ENCODE peak calls at places on chromosome 14, in ten cellular contexts. G, B, Q, S, Z, Y, L, R, J and X are unnamed samples. For H3K36me3, the result is how much of the 10 kb centered on the place peaks cover.

GRCh38 chr14:72680853-72681640 is 212.9 kb downstream of the DPF3 start:
- DNase-seq in Y (no peak), L (no peak), Z (peak), R (no peak), S (no peak), B (no peak), Q (no peak), G (no peak), J (peak), X (no peak)

GRCh38 chr14:50943261-50943942 is 881 bp downstream of the PYGL start:
- DNase-seq in J (peak), Q (peak), S (peak), B (peak), R (peak), Y (no peak), L (peak), G (no peak), Z (peak), X (peak)

GRCh38 chr14:58171090-58171489 is 19.1 kb upstream of the ARMH4 start:
- DNase-seq in B (peak), Y (peak), S (peak), G (peak), Z (peak), J (peak), R (peak), L (peak), Q (peak), X (peak)

GRCh38 chr14:92414685-92415084 is 91.7 kb downstream of the SLC24A4 start:
- DNase-seq in G (no peak), S (no peak), B (no peak), R (no peak), Z (no peak), J (no peak), L (no peak), Q (no peak), Y (no peak), X (no peak)

GRCh38 chr14:101410126-101410525 is 151.2 kb upstream of the DIO3 start:
- DNase-seq in L (no peak), R (no peak), B (no peak), Q (no peak), J (no peak), Y (no peak), G (no peak), S (no peak), Z (no peak), X (no peak)

GRCh38 chr14:50943943-50944646 is at the start of gene PYGL:
- DNase-seq in L (peak), J (peak), R (peak), Z (peak), Q (peak), Y (no peak), S (peak), G (peak), B (peak), X (peak)

GRCh38 chr14:30608533-30609006 is 13.5 kb upstream of the SCFD1 start:
- DNase-seq in R (no peak), J (peak), S (no peak), B (no peak), Y (no peak), L (no peak), Z (no peak), Q (no peak), G (no peak), X (peak)

GRCh38 chr14:68510201-68510600 is 282.7 kb downstream of the ZFP36L1 start:
- DNase-seq in S (no peak), Q (peak), Z (peak), G (peak), B (no peak), L (peak), Y (peak), R (peak), J (no peak), X (peak)

GRCh38 chr14:104792101-104792884 is 3.3 kb downstream of the AKT1 start:
- DNase-seq in Q (peak), Z (no peak), G (no peak), Y (no peak), S (peak), L (no peak), B (no peak), J (no peak), R (peak), X (no peak)

GRCh38 chr14:67971627-67972625 is 152.3 kb downstream of the RAD51B start:
- DNase-seq in G (no peak), S (no peak), Y (no peak), Q (no peak), L (no peak), R (no peak), Z (no peak), B (no peak), J (peak), X (no peak)

GRCh38 chr14:60381909-60382308 is 104.0 kb downstream of the C14orf39 start:
- DNase-seq in R (no peak), Z (no peak), Q (no peak), Y (no peak), S (peak), B (no peak), L (no peak), J (no peak), G (no peak), X (no peak)

GRCh38 chr14:92503756-92504491 is 9.7 kb upstream of the RIN3 start:
- DNase-seq in L (no peak), B (no peak), G (no peak), S (peak), R (no peak), Z (peak), Y (no peak), J (peak), Q (peak), X (peak)

GRCh38 chr14:73755434-73756014 is 41.3 kb upstream of the PNMA1 start:
- DNase-seq in G (no peak), R (no peak), B (peak), J (peak), S (peak), Y (no peak), Z (peak), Q (no peak), L (no peak), X (no peak)

GRCh38 chr14:29681308-29681707 is 246.3 kb downstream of the PRKD1 start:
- DNase-seq in Y (no peak), B (no peak), Z (peak), S (no peak), R (no peak), J (peak), L (no peak), G (no peak), Q (no peak), X (no peak)

GRCh38 chr14:28653521-28653920 is 113.1 kb upstream of the FOXG1 start:
- DNase-seq in J (peak), B (no peak), R (no peak), Y (no peak), Z (no peak), L (no peak), Q (no peak), S (no peak), G (no peak), X (no peak)

GRCh38 chr14:80973918-80974317 is 18.5 kb downstream of the TSHR start:
- DNase-seq in Z (no peak), G (no peak), B (no peak), R (no peak), S (no peak), J (no peak), Q (no peak), L (no peak), Y (no peak), X (no peak)

GRCh38 chr14:99838555-99839193 is 45.5 kb downstream of the EML1 start:
- DNase-seq in Q (no peak), R (no peak), B (no peak), J (no peak), Y (no peak), G (no peak), S (peak), Z (no peak), L (peak), X (peak)

GRCh38 chr14:104504172-104504735 is 75.3 kb upstream of the C14orf180 start:
- DNase-seq in S (no peak), J (no peak), Y (no peak), R (no peak), Q (no peak), L (no peak), Z (peak), B (peak), G (no peak), X (no peak)

GRCh38 chr14:33796356-33796755 is 154.5 kb downstream of the EGLN3 start:
- DNase-seq in S (no peak), R (no peak), Q (no peak), L (no peak), G (no peak), B (no peak), Z (no peak), J (no peak), Y (no peak), X (peak)

GRCh38 chr14:58138719-58139482 is 13.1 kb downstream of the ARMH4 start:
- DNase-seq in G (no peak), Q (no peak), Z (no peak), R (no peak), B (no peak), S (no peak), J (no peak), L (no peak), Y (no peak), X (no peak)

GRCh38 chr14:81418057-81418790 is 18.1 kb upstream of the STON2 start:
- DNase-seq in Q (no peak), S (no peak), R (no peak), J (no peak), B (no peak), Y (no peak), G (no peak), L (no peak), Z (no peak), X (no peak)

GRCh38 chr14:79278798-79279644 is 932.3 kb downstream of the DIO2 start:
- DNase-seq in S (peak), J (peak), Q (peak), Z (peak), R (peak), L (peak), Y (peak), B (peak), G (peak), X (peak)

GRCh38 chr14:58098507-58098906 is 53.5 kb downstream of the ARMH4 start:
- DNase-seq in L (no peak), B (no peak), Y (no peak), Q (no peak), J (peak), S (no peak), R (no peak), Z (no peak), G (no peak), X (no peak)

GRCh38 chr14:100361626-100362025 is 38.5 kb downstream of the SLC25A47 start:
- DNase-seq in L (no peak), J (no peak), S (no peak), Y (no peak), B (no peak), Q (no peak), G (no peak), Z (no peak), R (no peak), X (no peak)

GRCh38 chr14:75926431-75926830 is 55.4 kb downstream of the TGFB3 start:
- DNase-seq in G (no peak), J (peak), Y (no peak), B (no peak), R (no peak), Q (no peak), L (no peak), Z (no peak), S (no peak), X (no peak)

GRCh38 chr14:32331227-32331597 is 2.1 kb downstream of the AKAP6 start:
- DNase-seq in J (no peak), S (no peak), L (no peak), Z (no peak), R (no peak), Q (no peak), B (no peak), G (no peak), Y (no peak), X (no peak)

GRCh38 chr14:61847861-61848260 is 85.6 kb downstream of the SNAPC1 start:
- DNase-seq in Q (no peak), Y (no peak), S (no peak), B (no peak), L (no peak), J (no peak), Z (no peak), R (no peak), G (no peak), X (no peak)

GRCh38 chr14:26448181-26448855 is 149.5 kb downstream of the NOVA1 start:
- DNase-seq in Y (no peak), L (no peak), J (no peak), R (no peak), S (no peak), B (peak), G (no peak), Z (no peak), Q (no peak), X (no peak)

GRCh38 chr14:31241450-31242114 is 34.0 kb upstream of the HECTD1 start:
- DNase-seq in B (no peak), R (no peak), S (no peak), G (no peak), Q (no peak), J (no peak), Y (no peak), L (no peak), Z (no peak), X (peak)

GRCh38 chr14:102181187-102181586 is 41.5 kb downstream of the WDR20 start:
- DNase-seq in S (no peak), R (no peak), J (no peak), Y (no peak), Z (no peak), B (no peak), G (no peak), L (no peak), Q (no peak), X (no peak)

GRCh38 chr14:103998027-103998426 is 55.7 kb upstream of the RD3L start:
- DNase-seq in Y (no peak), S (no peak), B (no peak), G (no peak), Q (no peak), L (no peak), J (no peak), R (no peak), Z (peak), X (no peak)

GRCh38 chr14:59585891-59586554 is 9.4 kb upstream of the CCDC175 start:
- DNase-seq in J (peak), G (no peak), B (no peak), Y (no peak), Z (peak), Q (no peak), L (no peak), S (no peak), R (no peak), X (no peak)

GRCh38 chr14:51368721-51369163 is 128.7 kb downstream of the TMX1 start:
- DNase-seq in L (peak), G (no peak), Z (peak), S (no peak), B (no peak), Q (no peak), R (no peak), Y (peak), J (peak), X (no peak)

GRCh38 chr14:34368971-34369665 is 92.9 kb downstream of the SPTSSA start:
- DNase-seq in Y (no peak), J (no peak), B (no peak), Z (no peak), Q (no peak), L (no peak), R (no peak), G (no peak), S (no peak), X (no peak)

GRCh38 chr14:70649803-70650202 is 8.1 kb downstream of the TTC9 start:
- DNase-seq in Z (no peak), J (peak), L (no peak), R (no peak), Y (no peak), Q (no peak), S (no peak), G (no peak), B (no peak), X (no peak)
- TF ChIP-seq CTCF in Z (no peak), J (no peak), L (no peak), R (no peak), Y (no peak), Q (no peak), S (no peak), G (no peak), B (no peak), X (no peak)

GRCh38 chr14:24146978-24147760 is at the start of gene RNF31:
- DNase-seq in R (peak), Q (peak), J (peak), B (peak), S (peak), G (peak), Y (peak), Z (peak), L (peak), X (peak)

GRCh38 chr14:24145219-24145618 is 1.2 kb downstream of the PSME2 start:
- DNase-seq in Z (no peak), S (no peak), G (no peak), J (no peak), B (peak), Y (no peak), R (no peak), Q (no peak), L (no peak), X (no peak)

GRCh38 chr14:24146622-24146977 is 190 bp upstream of the PSME2 start:
- DNase-seq in J (peak), S (peak), Q (peak), Z (peak), Y (peak), R (peak), G (peak), B (peak), L (peak), X (peak)

GRCh38 chr14:24144451-24144850 is 2.0 kb downstream of the PSME2 start:
- DNase-seq in J (no peak), B (no peak), G (no peak), S (no peak), Z (no peak), L (no peak), Q (no peak), Y (no peak), R (no peak), X (no peak)

GRCh38 chr14:24145700-24146621 is at the start of gene PSME2:
- DNase-seq in L (no peak), B (no peak), S (no peak), Q (no peak), Z (peak), J (peak), R (no peak), Y (no peak), G (no peak), X (no peak)
- H3K36me3 ChIP-seq in L (under half), B (under half), S (under half), Q (under half), Z (under half), J (under half), R (under half), Y (under half), G (under half), X (under half)

GRCh38 chr14:53285064-53285463 is 131.9 kb upstream of the DDHD1 start:
- DNase-seq in J (no peak), Y (no peak), B (no peak), R (no peak), Z (no peak), S (no peak), L (no peak), Q (no peak), G (no peak), X (no peak)

GRCh38 chr14:53285806-53286205 is 132.7 kb upstream of the DDHD1 start:
- DNase-seq in Z (no peak), G (no peak), Y (no peak), J (no peak), B (no peak), S (no peak), Q (no peak), R (no peak), L (no peak), X (no peak)
- TF ChIP-seq CTCF in Z (no peak), G (no peak), Y (no peak), J (no peak), B (no peak), S (no peak), Q (no peak), R (no peak), L (no peak), X (peak)

GRCh38 chr14:85793533-85793932 is 263.6 kb downstream of the FLRT2 start:
- DNase-seq in J (no peak), Y (no peak), S (no peak), L (no peak), Z (no peak), R (no peak), B (no peak), G (no peak), Q (no peak), X (no peak)
- H3K36me3 ChIP-seq in J (under half), Y (under half), S (under half), L (under half), Z (under half), R (under half), B (under half), G (under half), Q (under half), X (under half)

DNA sequence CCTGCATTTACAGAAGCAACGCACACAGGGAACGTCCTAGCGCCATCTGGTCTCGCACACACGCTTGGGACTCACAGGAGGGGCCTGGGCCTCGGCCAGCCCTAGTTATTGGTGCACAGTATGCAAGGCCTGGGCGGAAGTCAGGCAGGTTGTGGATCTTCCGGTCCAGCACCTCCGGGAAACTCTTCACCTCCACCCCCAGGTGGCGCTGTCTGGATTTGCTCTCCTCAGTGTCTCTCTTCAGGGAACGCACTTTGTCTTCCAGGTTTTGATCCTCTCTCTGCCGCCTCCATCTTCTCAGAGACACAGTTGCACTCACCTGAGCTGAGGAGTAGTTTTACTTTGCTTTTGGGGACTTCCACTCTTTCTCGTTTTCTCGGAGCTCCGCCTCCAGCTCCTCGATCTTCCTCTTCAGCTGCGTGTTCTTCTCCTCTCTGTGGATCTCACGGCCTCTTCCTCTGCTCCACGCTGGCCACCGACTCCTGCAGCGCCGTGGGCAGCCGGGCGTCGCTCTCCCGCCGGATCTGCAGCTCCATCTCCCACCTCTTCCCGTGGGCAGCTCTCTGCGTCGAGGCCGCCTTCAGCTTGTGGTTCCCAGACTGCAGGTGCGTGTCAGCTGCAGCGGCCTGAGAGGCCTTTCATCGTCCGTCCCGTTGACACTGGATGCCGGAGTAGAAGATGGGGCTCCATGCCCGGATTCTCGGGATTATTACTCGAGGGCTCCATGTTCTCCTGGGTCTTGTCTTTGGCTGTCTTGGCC is 933.8 kb downstream of the TMEM121 start:
- DNase-seq in Q (no peak), L (no peak), B (no peak), G (no peak), S (peak), R (no peak), Y (no peak), J (no peak), Z (no peak), X (no peak)
- TF ChIP-seq CTCF in Q (no peak), L (peak), B (peak), G (no peak), S (peak), R (no peak), Y (no peak), J (no peak), Z (no peak), X (no peak)

DNA sequence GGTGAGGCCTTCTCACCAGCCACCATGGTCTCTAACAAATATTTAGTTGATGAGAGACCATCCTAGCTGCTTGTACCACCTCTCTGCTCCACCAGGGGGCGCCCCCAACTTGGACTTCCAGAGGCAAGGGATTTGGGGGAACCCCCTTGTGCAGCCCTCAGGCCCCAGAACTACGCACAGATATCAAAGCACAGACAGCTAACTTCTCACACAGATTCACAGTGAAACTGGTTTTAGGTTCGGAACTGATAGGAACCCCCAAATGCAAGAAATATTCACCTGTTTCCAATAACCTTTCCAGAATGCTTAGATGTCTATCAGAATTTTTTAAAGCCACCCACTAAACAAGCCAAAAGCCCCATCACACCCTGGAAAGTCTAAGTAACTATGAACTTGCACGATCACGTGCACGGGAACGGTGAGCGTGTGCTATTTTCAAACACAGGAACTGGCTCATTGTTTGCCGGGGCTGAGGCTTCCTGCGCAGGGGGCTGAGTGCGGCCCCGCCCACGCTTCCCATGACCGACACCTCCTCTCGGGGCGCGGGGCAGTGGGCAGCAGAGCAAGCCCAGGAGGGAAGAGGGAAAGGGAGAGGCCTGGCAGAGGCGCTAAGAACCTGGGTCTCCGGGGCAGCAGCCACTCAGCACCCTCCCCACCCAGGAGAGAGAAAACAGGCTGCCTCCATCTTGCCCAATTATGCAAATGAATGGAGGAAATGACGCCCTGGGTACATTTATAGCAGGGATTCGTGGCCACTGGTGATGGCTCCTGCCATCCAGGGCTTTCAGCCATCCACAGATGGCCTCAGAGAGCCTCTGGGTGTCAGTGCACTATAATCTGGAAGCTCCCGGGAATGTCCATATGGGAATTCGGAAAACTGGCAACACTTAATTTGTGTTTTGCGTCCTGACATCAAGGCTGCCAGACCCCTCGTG is 79.4 kb upstream of the GPR68 start:
- DNase-seq in G (peak), Y (peak), S (peak), R (peak), B (peak), J (peak), L (peak), Q (peak), Z (peak), X (peak)
- H3K36me3 ChIP-seq in G (under half), Y (under half), S (under half), R (under half), B (under half), J (under half), L (under half), Q (under half), Z (under half), X (under half)